ENCODE peak calls at places on chromosome 17, in six cellular contexts. Q is stimulated activated CD8-positive, alpha-beta memory T cell treated with anti-CD3 and anti-CD28 coated beads, Interleukin-15, amount 100 ng/mL, for 24 hours; N is spleen; L is right cardiac atrium; G is anterior cingulate cortex; V is activated T-cell treated with anti-CD3 and anti-CD28 coated beads for 48 hours. A is an unnamed sample.

GRCh38 chr17:58525239-58525638 is 10.8 kb upstream of the MTMR4 start:
- DNase-seq in G (no peak), L (peak; percentile 76), V (no peak), Q (no peak), N (no peak), A (peak; percentile 68)

GRCh38 chr17:62644487-62645173 is 17.2 kb downstream of the MRC2 start:
- DNase-seq in L (no peak), N (no peak), G (no peak), Q (no peak), V (no peak), A (no peak)

GRCh38 chr17:48814504-48814903 is 2.5 kb downstream of the TTLL6 start:
- DNase-seq in G (peak; percentile 5), N (no peak), Q (no peak), V (no peak), L (peak; percentile 42), A (no peak)

GRCh38 chr17:37608369-37609169 is 649 bp downstream of the SYNRG start:
- DNase-seq in G (peak; percentile 61), Q (no peak), N (no peak), L (no peak), V (no peak), A (no peak)

GRCh38 chr17:39576187-39576586 is 31.5 kb downstream of the NEUROD2 start:
- DNase-seq in Q (no peak), L (no peak), V (no peak), N (no peak), G (peak; percentile 29), A (no peak)

GRCh38 chr17:46192211-46192483 is 1.1 kb downstream of the KANSL1 start:
- DNase-seq in N (no peak), Q (no peak), V (no peak), L (no peak), G (no peak), A (no peak)

GRCh38 chr17:14712471-14713075 is 411.7 kb downstream of the HS3ST3B1 start:
- DNase-seq in L (no peak), N (no peak), V (no peak), Q (no peak), G (no peak), A (no peak)

GRCh38 chr17:31050948-31051347 is 43.8 kb upstream of the NF1 start:
- DNase-seq in V (no peak), Q (no peak), N (no peak), L (no peak), G (no peak), A (no peak)

GRCh38 chr17:48241131-48241591 is 133.6 kb downstream of the SNX11 start:
- DNase-seq in G (no peak), Q (no peak), L (peak; percentile 31), N (no peak), V (no peak), A (peak; percentile 36)

GRCh38 chr17:41015473-41015872 is 6.5 kb upstream of the KRTAP3-1 start:
- DNase-seq in N (no peak), L (no peak), Q (no peak), G (no peak), V (no peak), A (no peak)

GRCh38 chr17:80850817-80851216 is 140.8 kb upstream of the CHMP6 start:
- DNase-seq in G (no peak), N (peak; percentile 23), V (no peak), L (no peak), Q (no peak), A (no peak)

GRCh38 chr17:14150604-14151003 is 81.3 kb downstream of the COX10 start:
- DNase-seq in N (no peak), G (no peak), Q (no peak), V (no peak), L (no peak), A (no peak)

GRCh38 chr17:80285237-80285920 is 24.7 kb downstream of the RNF213 start:
- DNase-seq in G (no peak), V (no peak), Q (no peak), N (no peak), L (no peak), A (no peak)

GRCh38 chr17:36977066-36977465 is 28.3 kb downstream of the AATF start:
- DNase-seq in G (no peak), V (no peak), L (no peak), Q (no peak), N (no peak), A (no peak)

GRCh38 chr17:12623220-12623848 is 42.4 kb upstream of the MYOCD start:
- DNase-seq in V (no peak), L (peak; percentile 12), G (no peak), Q (no peak), N (no peak), A (no peak)

GRCh38 chr17:1647802-1648581 is 1.7 kb downstream of the RILP start:
- DNase-seq in L (no peak), Q (no peak), V (no peak), G (no peak), N (no peak), A (no peak)

GRCh38 chr17:17819561-17819995 is 17.2 kb downstream of the SREBF1 start:
- DNase-seq in L (peak; percentile 78), N (peak; percentile 89), G (no peak), Q (no peak), V (peak; percentile 75), A (no peak)

GRCh38 chr17:48047113-48047740 is 932 bp upstream of the NFE2L1 start:
- DNase-seq in V (no peak), G (no peak), N (peak; percentile 95), Q (no peak), L (no peak), A (no peak)

GRCh38 chr17:33324741-33325140 is 31.6 kb upstream of the ASIC2 start:
- DNase-seq in L (no peak), G (no peak), Q (no peak), V (no peak), N (no peak), A (no peak)

GRCh38 chr17:21676281-21677111 is 15.8 kb upstream of the KCNJ18 start:
- DNase-seq in L (no peak), Q (no peak), N (peak; percentile 79), G (no peak), V (no peak), A (peak; percentile 8)